ENCODE peak calls at places on chromosomes 13 and 19, in seven cellular contexts. B is HCT116, S is GM12892, L is vagina, D is sigmoid colon, G is breast epithelium, W is suprapubic skin. K is an unnamed sample.

GRCh38 chr13:73870036-73870741 is 264.0 kb downstream of the KLF12 start:
- DNase-seq in B (no peak), S (no peak), L (no peak), D (no peak), G (no peak), W (no peak), K (no peak)

GRCh38 chr13:33838567-33839131 is 20.7 kb downstream of the RFC3 start:
- DNase-seq in B (no peak), S (no peak), L (no peak), D (no peak), G (no peak), W (no peak), K (no peak)

GRCh38 chr19:48967346-48968178 is 2.5 kb downstream of the FTL start:
- DNase-seq in B (no peak), S (no peak), L (no peak), D (peak; percentile 77), G (no peak), W (no peak), K (no peak)

GRCh38 chr19:4487572-4487971 is 15.5 kb downstream of the HDGFL2 start:
- DNase-seq in B (no peak), S (peak; percentile 9), L (no peak), D (no peak), G (no peak), W (no peak), K (no peak)

GRCh38 chr19:28472843-28473242 is 740.1 kb downstream of the UQCRFS1 start:
- DNase-seq in B (no peak), S (no peak), L (no peak), D (peak; percentile 62), G (no peak), W (no peak), K (no peak)

GRCh38 chr13:76994281-76994680 is 2.4 kb downstream of the CLN5 start:
- DNase-seq in B (no peak), S (no peak), L (no peak), D (no peak), G (no peak), W (no peak), K (no peak)

GRCh38 chr19:58563034-58563573 is 4.7 kb upstream of the UBE2M start:
- DNase-seq in B (no peak), S (peak; percentile 58), L (no peak), D (peak; percentile 71), G (no peak), W (no peak), K (no peak)

GRCh38 chr19:35899547-35900214 is 659 bp downstream of the NFKBID start:
- DNase-seq in B (peak; percentile 72), S (peak; percentile 93), L (no peak), D (peak; percentile 92), G (peak; percentile 63), W (peak; percentile 88), K (peak; percentile 75)

GRCh38 chr13:33153421-33154381 is 131.9 kb downstream of the STARD13 start:
- DNase-seq in B (no peak), S (no peak), L (no peak), D (no peak), G (no peak), W (no peak), K (no peak)

GRCh38 chr19:5534787-5535586 is 32.8 kb downstream of the TINCR start:
- DNase-seq in B (peak; percentile 77), S (no peak), L (no peak), D (no peak), G (no peak), W (no peak), K (no peak)

GRCh38 chr19:13861714-13862531 is 15.0 kb upstream of the NANOS3 start:
- DNase-seq in B (no peak), S (peak; percentile 94), L (no peak), D (peak; percentile 97), G (peak; percentile 95), W (peak; percentile 97), K (peak; percentile 89)
- TF ChIP-seq POLR2AphosphoS5 in B (peak; percentile 40), S (peak; percentile 79), L (peak; percentile 90), D (peak; percentile 67), G (peak; percentile 43), W (peak; percentile 5), K (peak; percentile 83)

DNA sequence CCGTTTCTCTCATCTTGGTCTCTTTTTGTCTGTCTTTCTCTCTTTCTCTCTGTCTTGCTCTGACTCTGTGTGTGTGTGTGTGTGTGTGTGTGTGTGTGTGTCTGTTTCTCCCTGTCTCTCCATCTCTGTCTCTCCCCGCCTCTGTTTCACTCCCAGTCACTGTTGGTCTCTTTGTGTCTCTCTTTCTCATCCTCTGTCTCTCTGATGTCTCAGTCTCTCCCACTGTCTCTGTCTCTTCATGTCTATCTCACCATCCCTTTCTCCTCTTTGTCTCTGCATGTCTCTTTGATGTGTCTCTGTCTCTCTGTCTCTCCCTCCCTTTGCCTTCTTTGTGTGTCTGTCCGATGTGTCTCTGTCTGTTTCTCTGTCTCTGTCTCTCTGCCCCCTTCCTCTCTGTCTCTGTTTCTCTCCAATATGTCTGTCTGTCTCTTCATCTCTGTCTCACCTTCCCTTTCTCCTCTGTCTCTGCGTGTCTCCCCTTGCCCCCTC is 2.5 kb downstream of the NFIC start:
- DNase-seq in B (no peak), S (no peak), L (no peak), D (no peak), G (no peak), W (no peak), K (no peak)
- TF ChIP-seq POLR2A in B (no peak), S (no peak), L (no peak), D (no peak), G (no peak), W (no peak), K (no peak)

DNA sequence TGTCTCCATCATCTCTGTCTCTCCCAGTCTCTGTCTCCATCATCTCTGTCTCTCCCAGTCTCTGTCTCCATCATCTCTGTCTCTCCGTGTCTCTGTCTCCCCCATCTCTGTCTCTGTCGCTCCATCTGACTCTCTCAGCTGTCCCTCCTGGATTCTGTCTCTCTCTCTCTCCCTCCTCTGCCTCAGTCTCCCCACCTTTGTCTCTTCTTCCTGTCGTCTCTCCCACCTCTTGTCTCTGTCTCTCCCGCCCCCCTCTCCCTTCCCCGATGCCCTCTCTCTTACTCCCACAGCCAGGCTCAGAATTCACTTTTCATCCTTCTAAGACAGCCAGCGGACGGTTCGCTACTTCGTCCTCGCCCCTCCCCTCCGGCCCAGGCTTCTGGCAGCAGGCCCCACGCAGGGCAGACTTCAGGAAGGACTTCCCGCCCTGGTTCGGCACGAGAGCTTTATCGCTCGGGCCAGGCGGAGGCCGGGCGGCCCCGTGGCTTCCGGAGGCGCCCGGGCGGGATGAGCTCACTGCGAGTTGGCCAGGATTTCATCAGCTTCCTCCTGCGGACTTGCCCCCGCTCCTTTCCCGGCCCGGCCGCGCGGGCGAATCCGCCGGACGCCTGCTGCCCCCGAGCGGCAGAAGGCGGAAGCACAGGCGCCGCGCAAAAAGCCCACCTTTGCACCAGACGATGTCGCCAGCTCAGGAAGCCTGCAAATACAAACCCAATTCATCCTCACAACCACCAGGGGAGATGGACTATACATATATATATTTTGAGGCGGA is 12.4 kb upstream of the CCDC9 start:
- DNase-seq in B (peak; percentile 85), S (peak; percentile 94), L (no peak), D (peak; percentile 97), G (peak; percentile 89), W (peak; percentile 95), K (peak; percentile 79)
- TF ChIP-seq POLR2AphosphoS5 in B (peak; percentile 52), S (no peak), L (peak; percentile 92), D (peak; percentile 70), G (peak; percentile 76), W (peak; percentile 92), K (peak; percentile 83)

DNA sequence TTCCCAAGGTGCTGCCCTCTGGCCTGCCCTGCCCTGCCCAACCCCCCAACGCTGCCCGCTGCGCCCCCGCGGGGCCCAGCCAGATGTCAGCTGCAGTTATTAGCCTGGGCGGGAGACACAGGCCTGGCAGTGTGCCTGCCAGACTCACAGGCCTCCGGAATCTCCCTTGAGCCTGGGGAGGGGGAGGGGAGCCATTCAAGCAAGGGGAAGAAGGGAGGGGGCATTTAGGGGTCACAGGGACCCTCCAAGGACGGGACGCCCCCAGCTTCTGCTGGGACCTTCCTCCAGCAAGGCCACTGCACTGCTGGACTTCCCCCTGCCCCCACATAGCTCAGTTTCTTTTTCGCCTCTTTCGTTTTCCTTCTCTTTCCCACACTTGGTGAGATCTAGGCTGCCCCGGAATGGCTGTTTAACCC is 2.6 kb upstream of the JUNB start:
- DNase-seq in B (no peak), S (peak; percentile 67), L (no peak), D (peak; percentile 94), G (peak; percentile 72), W (no peak), K (peak; percentile 71)
- TF ChIP-seq POLR2A in B (no peak), S (no peak), L (no peak), D (no peak), G (no peak), W (no peak), K (no peak)

K was measured in prostate gland.